ENCODE peak calls at places on chromosomes 12 and 14, in ten cellular contexts. One of them, this sample, is unnamed. For H3K9me3, the result is how much of the 10 kb centered on the place peaks cover.

GRCh38 chr14:34711169-34711568 is 3.2 kb downstream of the CFL2 start:
- DNase-seq in fibroblast of lung: peak
- DNase-seq in A549: peak
- DNase-seq in prostate gland: no peak
- DNase-seq in right cardiac atrium: no peak
- DNase-seq in pancreas: no peak
- DNase-seq in CD8-positive, alpha-beta T cell: no peak
- DNase-seq in aorta: no peak
- DNase-seq in GM12878: peak
- DNase-seq in A673: peak
- DNase-seq in this sample: peak

GRCh38 chr14:106141242-106142220 is 615.1 kb downstream of the TMEM121 start:
- DNase-seq in fibroblast of lung: no peak
- DNase-seq in A549: peak
- DNase-seq in prostate gland: no peak
- DNase-seq in right cardiac atrium: no peak
- DNase-seq in pancreas: no peak
- DNase-seq in CD8-positive, alpha-beta T cell: peak
- DNase-seq in aorta: no peak
- DNase-seq in GM12878: no peak
- DNase-seq in A673: peak
- DNase-seq in this sample: no peak

GRCh38 chr14:32407170-32407569 is 78.1 kb downstream of the AKAP6 start:
- DNase-seq in fibroblast of lung: peak
- DNase-seq in A549: no peak
- DNase-seq in prostate gland: no peak
- DNase-seq in right cardiac atrium: no peak
- DNase-seq in pancreas: no peak
- DNase-seq in CD8-positive, alpha-beta T cell: no peak
- DNase-seq in aorta: no peak
- DNase-seq in GM12878: no peak
- DNase-seq in A673: no peak
- DNase-seq in this sample: no peak

GRCh38 chr14:92540472-92541048 is 27.0 kb downstream of the RIN3 start:
- DNase-seq in fibroblast of lung: peak
- DNase-seq in A549: peak
- DNase-seq in prostate gland: peak
- DNase-seq in right cardiac atrium: peak
- DNase-seq in pancreas: peak
- DNase-seq in CD8-positive, alpha-beta T cell: no peak
- DNase-seq in aorta: peak
- DNase-seq in GM12878: no peak
- DNase-seq in A673: peak
- DNase-seq in this sample: peak

GRCh38 chr12:132146098-132146497 is 1.8 kb downstream of the NOC4L start:
- DNase-seq in fibroblast of lung: no peak
- DNase-seq in A549: no peak
- DNase-seq in prostate gland: no peak
- DNase-seq in right cardiac atrium: no peak
- DNase-seq in pancreas: no peak
- DNase-seq in CD8-positive, alpha-beta T cell: no peak
- DNase-seq in aorta: peak
- DNase-seq in GM12878: no peak
- DNase-seq in A673: no peak
- DNase-seq in this sample: no peak

GRCh38 chr14:32327255-32327961 is 1.7 kb upstream of the AKAP6 start:
- DNase-seq in fibroblast of lung: no peak
- DNase-seq in A549: no peak
- DNase-seq in prostate gland: no peak
- DNase-seq in right cardiac atrium: no peak
- DNase-seq in pancreas: no peak
- DNase-seq in CD8-positive, alpha-beta T cell: no peak
- DNase-seq in aorta: no peak
- DNase-seq in GM12878: no peak
- DNase-seq in A673: no peak
- DNase-seq in this sample: no peak

GRCh38 chr12:68739891-68740290 is 6.1 kb upstream of the SLC35E3 start:
- DNase-seq in fibroblast of lung: no peak
- DNase-seq in A549: no peak
- DNase-seq in prostate gland: no peak
- DNase-seq in right cardiac atrium: no peak
- DNase-seq in pancreas: no peak
- DNase-seq in CD8-positive, alpha-beta T cell: no peak
- DNase-seq in aorta: no peak
- DNase-seq in GM12878: no peak
- DNase-seq in A673: no peak
- DNase-seq in this sample: no peak

GRCh38 chr12:83225806-83226205 is 539.1 kb downstream of the TMTC2 start:
- DNase-seq in fibroblast of lung: no peak
- DNase-seq in A549: no peak
- DNase-seq in prostate gland: no peak
- DNase-seq in right cardiac atrium: no peak
- DNase-seq in pancreas: no peak
- DNase-seq in CD8-positive, alpha-beta T cell: no peak
- DNase-seq in aorta: no peak
- DNase-seq in GM12878: no peak
- DNase-seq in A673: no peak
- DNase-seq in this sample: no peak

GRCh38 chr14:35853225-35853624 is 27.1 kb downstream of the BRMS1L start:
- DNase-seq in fibroblast of lung: no peak
- DNase-seq in A549: no peak
- DNase-seq in prostate gland: no peak
- DNase-seq in right cardiac atrium: no peak
- DNase-seq in pancreas: no peak
- DNase-seq in CD8-positive, alpha-beta T cell: no peak
- DNase-seq in aorta: no peak
- DNase-seq in GM12878: no peak
- DNase-seq in A673: no peak
- DNase-seq in this sample: no peak

GRCh38 chr14:66070542-66071319 is 415.4 kb upstream of the CCDC196 start:
- DNase-seq in fibroblast of lung: no peak
- DNase-seq in A549: peak
- DNase-seq in prostate gland: no peak
- DNase-seq in right cardiac atrium: peak
- DNase-seq in pancreas: peak
- DNase-seq in CD8-positive, alpha-beta T cell: peak
- DNase-seq in aorta: no peak
- DNase-seq in GM12878: no peak
- DNase-seq in A673: peak
- DNase-seq in this sample: no peak

GRCh38 chr12:32379667-32380066 is 19.7 kb upstream of the FGD4 start:
- DNase-seq in fibroblast of lung: no peak
- DNase-seq in A549: no peak
- DNase-seq in prostate gland: no peak
- DNase-seq in right cardiac atrium: no peak
- DNase-seq in pancreas: no peak
- DNase-seq in CD8-positive, alpha-beta T cell: no peak
- DNase-seq in aorta: no peak
- DNase-seq in GM12878: no peak
- DNase-seq in A673: no peak
- DNase-seq in this sample: no peak
- H3K4me3 ChIP-seq in fibroblast of lung: no peak
- H3K4me3 ChIP-seq in A549: no peak
- H3K4me3 ChIP-seq in prostate gland: no peak
- H3K4me3 ChIP-seq in right cardiac atrium: no peak
- H3K4me3 ChIP-seq in pancreas: no peak
- H3K4me3 ChIP-seq in CD8-positive, alpha-beta T cell: no peak
- H3K4me3 ChIP-seq in aorta: no peak
- H3K4me3 ChIP-seq in GM12878: no peak
- H3K4me3 ChIP-seq in A673: no peak
- H3K4me3 ChIP-seq in this sample: no peak

DNA sequence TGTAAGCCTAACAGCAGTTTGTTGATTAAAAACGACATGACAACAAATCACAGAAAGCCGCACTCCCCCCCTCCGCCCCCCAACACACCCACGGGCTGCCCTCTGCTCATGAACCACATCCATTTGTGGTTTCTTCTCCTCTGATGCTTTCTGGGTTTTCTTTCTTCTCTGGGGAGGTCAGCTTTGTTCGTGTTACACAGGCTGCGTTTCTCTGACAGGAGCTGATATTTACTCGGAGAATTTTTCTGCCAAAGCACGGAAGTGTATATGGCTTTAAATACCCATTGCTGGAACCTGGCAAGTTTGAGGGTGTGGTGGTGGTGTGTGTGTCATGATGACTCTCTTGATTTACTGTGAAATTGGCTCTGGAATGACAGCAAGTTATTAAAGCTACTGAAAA is 883.7 kb upstream of the TMEM132C start:
- DNase-seq in fibroblast of lung: peak
- DNase-seq in A549: peak
- DNase-seq in prostate gland: no peak
- DNase-seq in right cardiac atrium: no peak
- DNase-seq in pancreas: no peak
- DNase-seq in CD8-positive, alpha-beta T cell: no peak
- DNase-seq in aorta: no peak
- DNase-seq in GM12878: no peak
- DNase-seq in A673: no peak
- DNase-seq in this sample: no peak
- H3K27ac ChIP-seq in fibroblast of lung: no peak
- H3K27ac ChIP-seq in A549: no peak
- H3K27ac ChIP-seq in prostate gland: no peak
- H3K27ac ChIP-seq in right cardiac atrium: no peak
- H3K27ac ChIP-seq in pancreas: no peak
- H3K27ac ChIP-seq in CD8-positive, alpha-beta T cell: no peak
- H3K27ac ChIP-seq in aorta: no peak
- H3K27ac ChIP-seq in GM12878: no peak
- H3K27ac ChIP-seq in A673: no peak
- H3K27ac ChIP-seq in this sample: no peak

GRCh38 chr14:43001729-43002128 is 1395.1 kb downstream of the LRFN5 start:
- DNase-seq in fibroblast of lung: no peak
- DNase-seq in A549: no peak
- DNase-seq in prostate gland: no peak
- DNase-seq in right cardiac atrium: no peak
- DNase-seq in pancreas: no peak
- DNase-seq in CD8-positive, alpha-beta T cell: no peak
- DNase-seq in aorta: no peak
- DNase-seq in GM12878: no peak
- DNase-seq in A673: no peak
- DNase-seq in this sample: no peak

GRCh38 chr14:43005807-43006206 is 1399.1 kb downstream of the LRFN5 start:
- DNase-seq in fibroblast of lung: no peak
- DNase-seq in A549: no peak
- DNase-seq in prostate gland: no peak
- DNase-seq in right cardiac atrium: no peak
- DNase-seq in pancreas: no peak
- DNase-seq in CD8-positive, alpha-beta T cell: no peak
- DNase-seq in aorta: no peak
- DNase-seq in GM12878: no peak
- DNase-seq in A673: peak
- DNase-seq in this sample: no peak

GRCh38 chr14:43003845-43004244 is 1397.2 kb downstream of the LRFN5 start:
- DNase-seq in fibroblast of lung: peak
- DNase-seq in A549: peak
- DNase-seq in prostate gland: no peak
- DNase-seq in right cardiac atrium: no peak
- DNase-seq in pancreas: no peak
- DNase-seq in CD8-positive, alpha-beta T cell: no peak
- DNase-seq in aorta: no peak
- DNase-seq in GM12878: no peak
- DNase-seq in A673: peak
- DNase-seq in this sample: no peak
- H3K9me3 ChIP-seq in fibroblast of lung: under half
- H3K9me3 ChIP-seq in A549: under half
- H3K9me3 ChIP-seq in prostate gland: under half
- H3K9me3 ChIP-seq in right cardiac atrium: under half
- H3K9me3 ChIP-seq in pancreas: under half
- H3K9me3 ChIP-seq in CD8-positive, alpha-beta T cell: under half
- H3K9me3 ChIP-seq in aorta: under half
- H3K9me3 ChIP-seq in GM12878: under half
- H3K9me3 ChIP-seq in A673: under half
- H3K9me3 ChIP-seq in this sample: under half

GRCh38 chr12:108637222-108637621 is 3.5 kb upstream of the SELPLG start:
- DNase-seq in fibroblast of lung: no peak
- DNase-seq in A549: no peak
- DNase-seq in prostate gland: no peak
- DNase-seq in right cardiac atrium: no peak
- DNase-seq in pancreas: no peak
- DNase-seq in CD8-positive, alpha-beta T cell: no peak
- DNase-seq in aorta: no peak
- DNase-seq in GM12878: no peak
- DNase-seq in A673: no peak
- DNase-seq in this sample: no peak

GRCh38 chr12:108635997-108636808 is 2.5 kb upstream of the SELPLG start:
- DNase-seq in fibroblast of lung: no peak
- DNase-seq in A549: no peak
- DNase-seq in prostate gland: no peak
- DNase-seq in right cardiac atrium: no peak
- DNase-seq in pancreas: no peak
- DNase-seq in CD8-positive, alpha-beta T cell: peak
- DNase-seq in aorta: no peak
- DNase-seq in GM12878: no peak
- DNase-seq in A673: no peak
- DNase-seq in this sample: no peak

GRCh38 chr12:108633534-108634224 is at the start of gene SELPLG:
- DNase-seq in fibroblast of lung: no peak
- DNase-seq in A549: no peak
- DNase-seq in prostate gland: no peak
- DNase-seq in right cardiac atrium: peak
- DNase-seq in pancreas: peak
- DNase-seq in CD8-positive, alpha-beta T cell: peak
- DNase-seq in aorta: peak
- DNase-seq in GM12878: peak
- DNase-seq in A673: no peak
- DNase-seq in this sample: no peak

GRCh38 chr12:108634225-108634795 is 616 bp upstream of the SELPLG start:
- DNase-seq in fibroblast of lung: no peak
- DNase-seq in A549: peak
- DNase-seq in prostate gland: no peak
- DNase-seq in right cardiac atrium: no peak
- DNase-seq in pancreas: no peak
- DNase-seq in CD8-positive, alpha-beta T cell: peak
- DNase-seq in aorta: peak
- DNase-seq in GM12878: no peak
- DNase-seq in A673: no peak
- DNase-seq in this sample: no peak

DNA sequence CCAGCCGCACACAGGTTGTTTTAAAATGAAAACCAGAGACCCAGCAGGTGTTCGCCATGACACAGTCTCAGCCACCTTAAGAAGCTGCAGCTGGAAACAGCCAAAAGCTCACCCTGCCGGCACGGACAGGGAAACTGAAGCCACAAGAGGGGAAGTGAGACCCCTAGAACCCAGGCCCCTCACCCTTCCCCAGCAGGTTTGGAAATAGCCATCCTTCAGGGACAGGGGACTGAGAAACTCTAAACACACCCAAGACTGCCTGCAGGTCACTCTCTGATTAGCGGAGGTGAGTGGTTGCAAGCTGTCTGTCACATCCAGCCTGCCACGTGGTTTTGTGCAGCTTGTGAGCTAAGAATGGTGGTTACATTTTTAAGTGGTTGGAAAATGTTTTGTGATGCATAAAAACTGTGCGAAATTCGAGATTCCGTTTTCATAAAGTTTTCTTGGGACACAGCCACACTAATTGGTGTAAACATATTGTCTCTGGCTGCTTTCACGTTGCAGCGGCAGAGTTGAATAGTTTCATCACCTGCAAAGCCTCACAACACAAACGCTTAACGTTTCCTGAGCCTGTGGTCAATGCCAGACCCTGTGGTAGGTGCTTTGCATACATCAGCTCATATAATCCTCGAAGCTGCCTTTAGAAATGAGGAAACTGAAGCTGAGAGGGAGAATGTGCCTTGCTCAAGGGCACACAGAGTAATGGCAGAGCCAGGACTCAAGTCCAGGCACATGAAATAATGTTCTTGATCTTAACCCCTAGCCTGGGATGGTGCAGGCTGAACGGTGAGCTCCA is 1.7 kb upstream of the SELPLG start:
- DNase-seq in fibroblast of lung: peak
- DNase-seq in A549: no peak
- DNase-seq in prostate gland: no peak
- DNase-seq in right cardiac atrium: no peak
- DNase-seq in pancreas: no peak
- DNase-seq in CD8-positive, alpha-beta T cell: peak
- DNase-seq in aorta: peak
- DNase-seq in GM12878: peak
- DNase-seq in A673: no peak
- DNase-seq in this sample: no peak
- H3K4me3 ChIP-seq in fibroblast of lung: no peak
- H3K4me3 ChIP-seq in A549: no peak
- H3K4me3 ChIP-seq in prostate gland: no peak
- H3K4me3 ChIP-seq in right cardiac atrium: no peak
- H3K4me3 ChIP-seq in pancreas: no peak
- H3K4me3 ChIP-seq in CD8-positive, alpha-beta T cell: peak
- H3K4me3 ChIP-seq in aorta: no peak
- H3K4me3 ChIP-seq in GM12878: peak
- H3K4me3 ChIP-seq in A673: no peak
- H3K4me3 ChIP-seq in this sample: no peak